ENCODE peak calls at places on chromosomes 3 and 15, in four cellular contexts. One of them, this sample, is unnamed. For H3K4me1, the result is how much of the 10 kb centered on the place peaks cover.

GRCh38 chr3:29430558-29430971 is 149.7 kb downstream of the RBMS3 start:
- DNase-seq in psoas muscle: no peak
- DNase-seq in CD8-positive, alpha-beta memory T cell: no peak
- DNase-seq in heart left ventricle: no peak
- DNase-seq in this sample: no peak

GRCh38 chr3:41404601-41405000 is 205.3 kb downstream of the CTNNB1 start:
- DNase-seq in psoas muscle: no peak
- DNase-seq in CD8-positive, alpha-beta memory T cell: no peak
- DNase-seq in heart left ventricle: no peak
- DNase-seq in this sample: no peak

GRCh38 chr3:5301671-5302297 is 114.3 kb downstream of the EDEM1 start:
- DNase-seq in psoas muscle: no peak
- DNase-seq in CD8-positive, alpha-beta memory T cell: no peak
- DNase-seq in heart left ventricle: peak
- DNase-seq in this sample: no peak

GRCh38 chr3:171054231-171054630 is 27.7 kb upstream of the SLC2A2 start:
- DNase-seq in psoas muscle: no peak
- DNase-seq in CD8-positive, alpha-beta memory T cell: no peak
- DNase-seq in heart left ventricle: no peak
- DNase-seq in this sample: no peak

GRCh38 chr15:78808550-78808949 is 2.7 kb downstream of the ADAMTS7 start:
- DNase-seq in psoas muscle: no peak
- DNase-seq in CD8-positive, alpha-beta memory T cell: no peak
- DNase-seq in heart left ventricle: peak
- DNase-seq in this sample: no peak

GRCh38 chr15:52678468-52679231 is 538 bp downstream of the ATOSA start:
- DNase-seq in psoas muscle: peak
- DNase-seq in CD8-positive, alpha-beta memory T cell: peak
- DNase-seq in heart left ventricle: peak
- DNase-seq in this sample: peak

GRCh38 chr3:71987089-71987735 is 202.3 kb upstream of the PROK2 start:
- DNase-seq in psoas muscle: no peak
- DNase-seq in CD8-positive, alpha-beta memory T cell: no peak
- DNase-seq in heart left ventricle: no peak
- DNase-seq in this sample: no peak

GRCh38 chr15:77118787-77119410 is 48.0 kb upstream of the TSPAN3 start:
- DNase-seq in psoas muscle: no peak
- DNase-seq in CD8-positive, alpha-beta memory T cell: peak
- DNase-seq in heart left ventricle: no peak
- DNase-seq in this sample: no peak

GRCh38 chr15:41501961-41502786 is 8.5 kb downstream of the ITPKA start:
- DNase-seq in psoas muscle: no peak
- DNase-seq in CD8-positive, alpha-beta memory T cell: peak
- DNase-seq in heart left ventricle: no peak
- DNase-seq in this sample: no peak

GRCh38 chr3:40691598-40691905 is 166.8 kb downstream of the ZNF621 start:
- DNase-seq in psoas muscle: no peak
- DNase-seq in CD8-positive, alpha-beta memory T cell: no peak
- DNase-seq in heart left ventricle: no peak
- DNase-seq in this sample: no peak

GRCh38 chr15:72472907-72473669 is 1.0 kb upstream of the ARIH1 start:
- DNase-seq in psoas muscle: no peak
- DNase-seq in CD8-positive, alpha-beta memory T cell: peak
- DNase-seq in heart left ventricle: no peak
- DNase-seq in this sample: no peak

GRCh38 chr3:195916991-195917390 is 8.6 kb upstream of the TNK2 start:
- DNase-seq in psoas muscle: no peak
- DNase-seq in CD8-positive, alpha-beta memory T cell: no peak
- DNase-seq in heart left ventricle: no peak
- DNase-seq in this sample: no peak

GRCh38 chr3:195913382-195913781 is 5.0 kb upstream of the TNK2 start:
- DNase-seq in psoas muscle: no peak
- DNase-seq in CD8-positive, alpha-beta memory T cell: no peak
- DNase-seq in heart left ventricle: no peak
- DNase-seq in this sample: no peak

GRCh38 chr3:195911946-195912270 is 3.6 kb upstream of the TNK2 start:
- DNase-seq in psoas muscle: no peak
- DNase-seq in CD8-positive, alpha-beta memory T cell: no peak
- DNase-seq in heart left ventricle: no peak
- DNase-seq in this sample: no peak

GRCh38 chr3:195916291-195916690 is 7.9 kb upstream of the TNK2 start:
- DNase-seq in psoas muscle: no peak
- DNase-seq in CD8-positive, alpha-beta memory T cell: no peak
- DNase-seq in heart left ventricle: no peak
- DNase-seq in this sample: no peak

DNA sequence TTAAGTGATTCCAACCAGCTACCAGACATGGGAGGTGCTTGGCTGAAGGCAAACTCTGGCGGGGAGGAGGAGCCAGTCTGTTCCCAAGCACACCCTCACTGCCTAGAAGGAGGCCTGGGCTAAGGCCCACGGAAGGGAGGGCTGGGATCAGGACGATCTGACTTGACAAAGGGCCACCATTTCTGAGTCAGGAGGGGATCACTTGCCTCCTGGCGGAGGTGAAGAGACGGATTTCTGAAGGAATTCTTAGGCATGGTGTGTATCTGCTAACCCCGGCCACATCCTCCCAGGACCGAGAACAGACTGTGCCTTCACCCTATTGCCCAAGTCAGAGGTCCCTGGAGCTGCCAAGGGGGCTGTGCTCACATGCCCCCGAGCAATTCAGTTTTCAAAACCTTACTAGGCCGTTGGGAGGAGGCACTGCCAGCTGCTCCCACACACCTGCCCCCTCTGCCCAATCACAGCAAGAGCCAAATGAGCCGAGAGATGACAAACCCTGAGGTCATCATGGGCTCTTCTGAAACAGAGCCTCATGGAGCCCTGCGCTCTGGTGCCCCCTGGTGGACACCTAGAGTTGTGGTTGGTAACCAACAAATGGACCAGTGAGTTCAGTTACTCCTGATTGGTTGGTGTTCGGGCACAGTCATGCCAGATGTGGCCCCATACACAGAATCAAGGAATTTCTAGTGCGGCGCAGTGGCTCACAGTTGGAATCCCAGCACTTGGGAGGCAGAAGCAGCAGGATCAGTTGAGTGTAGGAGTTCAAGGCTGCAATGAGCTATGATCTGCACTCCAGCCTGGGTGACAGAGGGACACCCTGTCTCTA is 6.5 kb upstream of the TNK2 start:
- DNase-seq in psoas muscle: peak
- DNase-seq in CD8-positive, alpha-beta memory T cell: peak
- DNase-seq in heart left ventricle: peak
- DNase-seq in this sample: peak
- H3K4me1 ChIP-seq in psoas muscle: under half
- H3K4me1 ChIP-seq in CD8-positive, alpha-beta memory T cell: under half
- H3K4me1 ChIP-seq in heart left ventricle: under half
- H3K4me1 ChIP-seq in this sample: under half

GRCh38 chr3:49903451-49904424 is at the start of gene MST1R:
- DNase-seq in psoas muscle: peak
- DNase-seq in CD8-positive, alpha-beta memory T cell: peak
- DNase-seq in heart left ventricle: peak
- DNase-seq in this sample: peak

GRCh38 chr3:49900491-49901153 is 3.1 kb downstream of the MST1R start:
- DNase-seq in psoas muscle: peak
- DNase-seq in CD8-positive, alpha-beta memory T cell: no peak
- DNase-seq in heart left ventricle: peak
- DNase-seq in this sample: peak

GRCh38 chr3:49899815-49900214 is 3.9 kb downstream of the MST1R start:
- DNase-seq in psoas muscle: no peak
- DNase-seq in CD8-positive, alpha-beta memory T cell: no peak
- DNase-seq in heart left ventricle: no peak
- DNase-seq in this sample: no peak

GRCh38 chr3:49902511-49903345 is 945 bp downstream of the MST1R start:
- DNase-seq in psoas muscle: no peak
- DNase-seq in CD8-positive, alpha-beta memory T cell: no peak
- DNase-seq in heart left ventricle: no peak
- DNase-seq in this sample: no peak

GRCh38 chr3:49901351-49902339 is 2.0 kb downstream of the MST1R start:
- DNase-seq in psoas muscle: no peak
- DNase-seq in CD8-positive, alpha-beta memory T cell: no peak
- DNase-seq in heart left ventricle: no peak
- DNase-seq in this sample: no peak
- H3K4me1 ChIP-seq in psoas muscle: under half
- H3K4me1 ChIP-seq in CD8-positive, alpha-beta memory T cell: under half
- H3K4me1 ChIP-seq in heart left ventricle: under half
- H3K4me1 ChIP-seq in this sample: under half

DNA sequence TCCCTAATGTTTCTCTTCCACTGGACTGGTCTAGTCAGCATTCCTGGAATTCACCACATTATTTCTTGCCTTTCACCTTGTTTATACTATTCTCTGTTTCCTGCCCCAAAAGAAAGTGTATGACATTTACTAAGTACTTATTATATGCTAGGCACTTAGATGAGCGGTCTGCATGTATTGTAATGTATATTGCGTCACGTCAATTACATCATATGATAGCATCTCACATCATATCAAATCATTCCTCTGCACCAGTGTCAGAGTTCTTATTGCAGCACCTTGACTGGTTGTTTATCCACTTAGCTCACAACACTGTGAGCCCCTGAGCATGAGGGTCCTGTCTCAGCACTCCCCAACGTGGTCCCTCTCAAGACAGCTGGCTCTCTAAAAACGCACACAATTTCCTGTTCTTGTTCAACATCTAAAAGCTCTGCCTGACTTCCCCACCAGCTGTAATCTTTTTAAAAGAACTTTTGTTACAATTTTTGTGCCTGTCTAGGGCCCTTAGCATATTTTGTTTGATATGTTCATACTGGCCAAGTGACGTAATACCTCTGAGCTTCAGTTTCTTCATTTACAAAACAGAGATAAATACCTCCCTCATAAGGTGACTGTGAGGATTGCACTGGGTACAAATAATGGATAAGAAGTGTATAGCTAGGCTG is 58.8 kb downstream of the ARHGAP31 start:
- DNase-seq in psoas muscle: no peak
- DNase-seq in CD8-positive, alpha-beta memory T cell: peak
- DNase-seq in heart left ventricle: no peak
- DNase-seq in this sample: no peak
- H3K4me1 ChIP-seq in psoas muscle: under half
- H3K4me1 ChIP-seq in CD8-positive, alpha-beta memory T cell: under half
- H3K4me1 ChIP-seq in heart left ventricle: half or more
- H3K4me1 ChIP-seq in this sample: under half

GRCh38 chr15:101121511-101122090 is 130.2 kb downstream of the CHSY1 start:
- DNase-seq in psoas muscle: peak
- DNase-seq in CD8-positive, alpha-beta memory T cell: peak
- DNase-seq in heart left ventricle: peak
- DNase-seq in this sample: peak
- H3K4me1 ChIP-seq in psoas muscle: under half
- H3K4me1 ChIP-seq in CD8-positive, alpha-beta memory T cell: under half
- H3K4me1 ChIP-seq in heart left ventricle: under half
- H3K4me1 ChIP-seq in this sample: under half

GRCh38 chr3:152254031-152254430 is 14.7 kb upstream of the MBNL1 start:
- DNase-seq in psoas muscle: no peak
- DNase-seq in CD8-positive, alpha-beta memory T cell: no peak
- DNase-seq in heart left ventricle: no peak
- DNase-seq in this sample: no peak
- H3K4me1 ChIP-seq in psoas muscle: under half
- H3K4me1 ChIP-seq in CD8-positive, alpha-beta memory T cell: half or more
- H3K4me1 ChIP-seq in heart left ventricle: under half
- H3K4me1 ChIP-seq in this sample: under half

This sample was measured in lung.